ENCODE peak calls at places on chromosomes 3 and 15, in ten cellular contexts. N is activated T-cell treated with anti-CD3 and anti-CD28 coated beads, Interleukin-2, amount 50 U/mL, for 48 hours; H is EL; F is cardiac muscle cell; U is H9; B is fibroblast of villous mesenchyme; D is germinal center; S is CD4-positive, alpha-beta memory T cell; Y is effector memory CD8-positive, alpha-beta T cell; Z is fibroblast of gingiva. E is an unnamed sample.

GRCh38 chr3:172135766-172136729 is 96.7 kb downstream of the FNDC3B start:
- DNase-seq in N (no peak), H (peak), F (no peak), U (peak), B (peak), D (no peak), S (no peak), Y (no peak), Z (peak), E (no peak)

GRCh38 chr3:169812844-169813677 is at the start of the genes LRRC34 and LRRIQ4:
- DNase-seq in N (peak), H (peak), F (peak), U (peak), B (peak), D (peak), S (peak), Y (peak), Z (peak), E (peak)

GRCh38 chr3:172106989-172107388 is 67.6 kb downstream of the FNDC3B start:
- DNase-seq in N (peak), H (no peak), F (peak), U (no peak), B (no peak), D (peak), S (peak), Y (peak), Z (no peak), E (no peak)

GRCh38 chr3:152211655-152212054 is 57.1 kb upstream of the MBNL1 start:
- DNase-seq in N (no peak), H (no peak), F (no peak), U (no peak), B (peak), D (no peak), S (no peak), Y (no peak), Z (no peak), E (no peak)

GRCh38 chr15:77580991-77581682 is 51.6 kb downstream of the LINGO1 start:
- DNase-seq in N (no peak), H (no peak), F (no peak), U (no peak), B (no peak), D (no peak), S (no peak), Y (no peak), Z (peak), E (no peak)

GRCh38 chr3:65605876-65606432 is 432.8 kb downstream of the MAGI1 start:
- DNase-seq in N (no peak), H (peak), F (no peak), U (no peak), B (no peak), D (no peak), S (no peak), Y (no peak), Z (peak), E (no peak)

GRCh38 chr15:32029862-32030781 is at the start of gene CHRNA7:
- DNase-seq in N (peak), H (peak), F (peak), U (peak), B (no peak), D (peak), S (no peak), Y (no peak), Z (no peak), E (peak)

GRCh38 chr3:58333206-58334012 is 717 bp downstream of the PXK start:
- DNase-seq in N (peak), H (peak), F (peak), U (peak), B (no peak), D (peak), S (no peak), Y (no peak), Z (no peak), E (peak)

GRCh38 chr3:24522155-24522579 is 27.5 kb upstream of the THRB start:
- DNase-seq in N (no peak), H (no peak), F (peak), U (peak), B (no peak), D (no peak), S (no peak), Y (no peak), Z (no peak), E (peak)

GRCh38 chr15:47266556-47266955 is 450.7 kb upstream of the SEMA6D start:
- DNase-seq in N (no peak), H (no peak), F (no peak), U (no peak), B (no peak), D (no peak), S (no peak), Y (no peak), Z (no peak), E (no peak)

GRCh38 chr15:84817461-84818081 is 415 bp downstream of the ALPK3 start:
- DNase-seq in N (no peak), H (no peak), F (peak), U (peak), B (no peak), D (no peak), S (no peak), Y (no peak), Z (no peak), E (peak)

GRCh38 chr15:38534691-38535090 is 29.9 kb downstream of the RASGRP1 start:
- DNase-seq in N (no peak), H (no peak), F (no peak), U (no peak), B (no peak), D (no peak), S (no peak), Y (no peak), Z (no peak), E (no peak)

GRCh38 chr3:60048447-60048848 is 998.6 kb upstream of the CFAP20DC start:
- DNase-seq in N (peak), H (no peak), F (no peak), U (no peak), B (no peak), D (no peak), S (peak), Y (peak), Z (no peak), E (no peak)

GRCh38 chr3:77014236-77014635 is 25.7 kb upstream of the ROBO2 start:
- DNase-seq in N (no peak), H (no peak), F (peak), U (no peak), B (no peak), D (no peak), S (no peak), Y (no peak), Z (no peak), E (peak)

GRCh38 chr3:105783631-105784030 is 85.2 kb downstream of the CBLB start:
- DNase-seq in N (no peak), H (no peak), F (no peak), U (no peak), B (no peak), D (no peak), S (no peak), Y (no peak), Z (no peak), E (no peak)